ENCODE peak calls at places on chromosome 15, in seven cellular contexts. R, E, Q, U, N, B and C are unnamed samples. For H3K36me3, the result is how much of the 10 kb centered on the place peaks cover.

GRCh38 chr15:29805043-29805707 is 17.1 kb downstream of the TJP1 start:
- DNase-seq in R (peak), E (no peak), Q (no peak), U (no peak), N (peak), B (no peak), C (no peak)

GRCh38 chr15:98000249-98001203 is 40.0 kb downstream of the ARRDC4 start:
- DNase-seq in R (peak), E (no peak), Q (no peak), U (no peak), N (peak), B (no peak), C (no peak)

GRCh38 chr15:93420477-93420876 is 331.5 kb upstream of the RGMA start:
- DNase-seq in R (no peak), E (no peak), Q (no peak), U (no peak), N (no peak), B (no peak), C (no peak)

GRCh38 chr15:84832446-84833040 is 15.4 kb downstream of the ALPK3 start:
- DNase-seq in R (no peak), E (no peak), Q (no peak), U (no peak), N (no peak), B (no peak), C (no peak)

GRCh38 chr15:33358303-33358702 is 47.5 kb downstream of the RYR3 start:
- DNase-seq in R (peak), E (no peak), Q (no peak), U (no peak), N (no peak), B (no peak), C (no peak)

GRCh38 chr15:73325191-73325980 is 43.4 kb downstream of the HCN4 start:
- DNase-seq in R (no peak), E (peak), Q (peak), U (peak), N (no peak), B (no peak), C (no peak)

GRCh38 chr15:68821190-68821897 is 649 bp upstream of the ANP32A start:
- DNase-seq in R (no peak), E (no peak), Q (no peak), U (peak), N (peak), B (no peak), C (no peak)

GRCh38 chr15:29670266-29670665 is 152.0 kb downstream of the TJP1 start:
- DNase-seq in R (peak), E (no peak), Q (no peak), U (no peak), N (no peak), B (no peak), C (no peak)

GRCh38 chr15:60534051-60534450 is 55.1 kb upstream of the ICE2 start:
- DNase-seq in R (no peak), E (no peak), Q (no peak), U (no peak), N (no peak), B (no peak), C (no peak)

GRCh38 chr15:59335197-59335786 is 37.4 kb downstream of the MYO1E start:
- DNase-seq in R (peak), E (no peak), Q (no peak), U (no peak), N (no peak), B (no peak), C (no peak)

GRCh38 chr15:75454471-75455418 is 3.3 kb upstream of the SIN3A start:
- DNase-seq in R (peak), E (no peak), Q (peak), U (peak), N (no peak), B (peak), C (peak)

GRCh38 chr15:59741274-59741906 is 52.3 kb upstream of the BNIP2 start:
- DNase-seq in R (peak), E (no peak), Q (peak), U (no peak), N (peak), B (no peak), C (no peak)

GRCh38 chr15:43463998-43464397 is 29.0 kb downstream of the TP53BP1 start:
- DNase-seq in R (no peak), E (no peak), Q (no peak), U (no peak), N (no peak), B (no peak), C (no peak)

GRCh38 chr15:100114526-100114925 is 227.2 kb downstream of the ADAMTS17 start:
- DNase-seq in R (peak), E (no peak), Q (no peak), U (no peak), N (no peak), B (no peak), C (peak)

GRCh38 chr15:29821416-29822099 is 710 bp downstream of the TJP1 start:
- DNase-seq in R (peak), E (peak), Q (peak), U (no peak), N (peak), B (no peak), C (peak)

GRCh38 chr15:66654718-66655375 is 47.2 kb upstream of the SMAD6 start:
- DNase-seq in R (peak), E (no peak), Q (peak), U (no peak), N (no peak), B (peak), C (no peak)

GRCh38 chr15:35393403-35393802 is 152.6 kb downstream of the DPH6 start:
- DNase-seq in R (no peak), E (no peak), Q (no peak), U (no peak), N (peak), B (no peak), C (no peak)

GRCh38 chr15:85500060-85500708 is 119.8 kb downstream of the AKAP13 start:
- DNase-seq in R (no peak), E (no peak), Q (no peak), U (peak), N (no peak), B (no peak), C (no peak)

GRCh38 chr15:39672184-39672583 is 91.3 kb downstream of the THBS1 start:
- DNase-seq in R (no peak), E (no peak), Q (no peak), U (no peak), N (no peak), B (no peak), C (no peak)

GRCh38 chr15:22806156-22806555 is 19.7 kb downstream of the NIPA1 start:
- DNase-seq in R (no peak), E (peak), Q (no peak), U (no peak), N (no peak), B (no peak), C (no peak)

GRCh38 chr15:22961661-22962221 is 18.4 kb downstream of the CYFIP1 start:
- DNase-seq in R (peak), E (peak), Q (no peak), U (no peak), N (no peak), B (no peak), C (no peak)

GRCh38 chr15:68279779-68280745 is 2.5 kb downstream of the FEM1B start:
- DNase-seq in R (no peak), E (no peak), Q (no peak), U (no peak), N (no peak), B (no peak), C (no peak)

GRCh38 chr15:68795298-68795848 is 25.3 kb downstream of the ANP32A start:
- DNase-seq in R (peak), E (peak), Q (no peak), U (peak), N (peak), B (peak), C (peak)

GRCh38 chr15:40217166-40217785 is 21.6 kb upstream of the PAK6 start:
- DNase-seq in R (peak), E (no peak), Q (peak), U (peak), N (peak), B (peak), C (no peak)

GRCh38 chr15:22881739-22882440 is 43.4 kb downstream of the NIPA2 start:
- DNase-seq in R (no peak), E (no peak), Q (no peak), U (no peak), N (no peak), B (no peak), C (no peak)

GRCh38 chr15:49752517-49752916 is 131.7 kb downstream of the DTWD1 start:
- DNase-seq in R (no peak), E (no peak), Q (peak), U (no peak), N (no peak), B (no peak), C (no peak)

GRCh38 chr15:49747340-49747739 is 126.5 kb downstream of the DTWD1 start:
- DNase-seq in R (no peak), E (no peak), Q (peak), U (no peak), N (no peak), B (no peak), C (no peak)

DNA sequence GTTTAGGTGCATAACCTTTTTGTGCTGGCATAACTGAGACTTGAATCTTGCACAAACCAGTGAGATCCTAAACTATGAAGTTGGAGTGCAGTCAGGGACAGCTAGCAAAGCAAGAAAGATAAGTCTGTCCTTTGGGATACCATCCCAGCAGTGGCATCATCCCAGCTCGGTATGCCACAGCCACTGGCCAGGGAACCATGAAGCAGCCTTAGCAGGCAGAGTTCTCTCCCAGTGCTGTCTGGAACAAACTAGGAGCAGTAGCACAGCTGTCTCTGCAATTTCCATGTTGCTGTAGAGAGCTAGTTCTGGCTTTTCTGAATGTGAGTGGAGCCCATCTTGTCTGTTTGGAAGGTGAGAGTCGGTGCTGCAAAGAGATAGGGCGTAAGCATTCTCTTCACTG is 130.3 kb downstream of the DTWD1 start:
- DNase-seq in R (no peak), E (peak), Q (no peak), U (no peak), N (no peak), B (no peak), C (no peak)
- H3K36me3 ChIP-seq in R (under half), E (under half), Q (under half), U (under half), N (under half), B (under half), C (under half)

GRCh38 chr15:90879730-90880366 is 4.5 kb upstream of the FES start:
- DNase-seq in R (no peak), E (peak), Q (no peak), U (no peak), N (no peak), B (no peak), C (peak)
- H3K36me3 ChIP-seq in R (under half), E (under half), Q (half or more), U (under half), N (under half), B (under half), C (under half)

DNA sequence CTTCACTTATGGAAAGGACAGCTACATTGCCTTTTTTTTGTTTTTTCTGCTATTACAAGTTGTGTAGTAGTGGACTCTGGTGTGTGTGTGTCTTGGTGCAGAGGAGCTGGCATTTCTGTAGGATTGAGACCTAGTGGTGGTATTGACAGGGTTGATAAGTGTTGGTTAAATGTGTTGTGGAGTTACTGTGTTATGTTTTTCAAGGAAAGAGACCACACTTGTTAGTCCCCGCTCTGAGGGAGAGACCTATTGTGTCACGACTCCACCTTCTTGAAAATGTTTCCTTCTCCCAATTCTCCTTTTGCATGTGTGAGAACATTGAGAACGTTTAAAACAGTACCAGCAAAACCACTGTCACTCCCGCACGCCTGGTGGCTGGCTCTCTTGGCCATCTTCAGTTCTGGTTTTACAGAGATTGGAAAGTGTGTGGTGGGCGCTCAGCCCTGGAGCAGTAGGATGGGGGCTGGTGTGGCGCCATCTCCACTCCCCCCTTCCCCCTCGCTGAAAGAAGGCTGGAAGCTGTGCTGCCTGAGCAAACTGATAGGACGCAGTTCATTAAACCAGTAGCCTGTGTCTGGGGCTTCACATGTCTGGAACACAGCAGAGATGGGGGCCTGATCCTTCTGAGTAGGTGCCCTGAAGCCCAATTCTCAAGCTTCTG is 5.5 kb downstream of the KLF13 start:
- DNase-seq in R (no peak), E (no peak), Q (no peak), U (no peak), N (no peak), B (no peak), C (no peak)
- H3K36me3 ChIP-seq in R (under half), E (under half), Q (under half), U (under half), N (under half), B (under half), C (under half)

GRCh38 chr15:77482570-77482969 is 61.9 kb downstream of the HMG20A start:
- DNase-seq in R (peak), E (no peak), Q (no peak), U (no peak), N (no peak), B (no peak), C (no peak)

GRCh38 chr15:77480859-77481258 is 60.2 kb downstream of the HMG20A start:
- DNase-seq in R (no peak), E (no peak), Q (no peak), U (no peak), N (no peak), B (no peak), C (no peak)

GRCh38 chr15:77481670-77482069 is 61.0 kb downstream of the HMG20A start:
- DNase-seq in R (peak), E (no peak), Q (no peak), U (no peak), N (no peak), B (no peak), C (no peak)

GRCh38 chr15:77484994-77485393 is 64.3 kb downstream of the HMG20A start:
- DNase-seq in R (no peak), E (no peak), Q (no peak), U (no peak), N (no peak), B (no peak), C (no peak)

DNA sequence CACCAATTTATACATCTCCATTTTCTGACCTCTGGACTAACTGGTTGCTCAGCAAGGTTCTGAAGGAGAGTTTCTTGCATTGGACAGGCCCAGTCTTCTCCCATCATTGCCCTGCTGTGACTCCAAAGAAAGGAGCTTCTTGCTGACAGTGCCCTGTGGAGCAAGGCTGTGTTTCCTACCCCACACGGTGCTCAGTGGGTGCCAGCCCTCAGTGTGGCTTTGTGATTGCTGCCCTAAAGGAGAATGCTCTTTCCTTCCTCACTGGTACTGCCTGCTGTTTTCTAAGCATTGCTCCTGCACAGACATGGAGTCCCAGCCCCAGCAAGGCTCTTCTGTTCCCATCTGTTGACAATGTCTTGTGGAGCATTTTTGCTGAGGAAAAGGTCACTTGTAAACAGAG is 62.7 kb downstream of the HMG20A start:
- DNase-seq in R (no peak), E (no peak), Q (no peak), U (no peak), N (no peak), B (no peak), C (no peak)
- H3K36me3 ChIP-seq in R (under half), E (under half), Q (half or more), U (half or more), N (under half), B (under half), C (under half)

DNA sequence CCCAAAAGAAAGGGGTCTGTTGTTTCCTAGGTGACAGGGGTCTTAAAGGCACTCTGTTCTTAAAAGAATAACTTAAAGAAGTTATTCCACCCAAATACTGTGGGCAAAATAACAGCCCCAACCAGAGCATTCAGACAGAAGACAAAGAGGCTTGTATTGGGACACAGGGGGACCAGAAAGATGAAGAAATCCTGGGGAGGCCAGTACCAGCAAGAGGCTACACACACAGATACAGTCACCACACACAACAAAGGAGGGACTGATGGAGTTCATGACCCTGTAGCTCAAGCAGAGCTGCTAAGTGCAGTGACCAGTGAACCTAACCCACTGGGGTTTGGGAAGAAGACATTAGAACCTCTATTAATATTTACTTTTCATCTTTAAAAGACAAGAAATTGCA is 59.0 kb downstream of the MTHFS start:
- DNase-seq in R (no peak), E (no peak), Q (no peak), U (no peak), N (no peak), B (no peak), C (no peak)
- H3K36me3 ChIP-seq in R (under half), E (under half), Q (under half), U (under half), N (under half), B (under half), C (under half)

DNA sequence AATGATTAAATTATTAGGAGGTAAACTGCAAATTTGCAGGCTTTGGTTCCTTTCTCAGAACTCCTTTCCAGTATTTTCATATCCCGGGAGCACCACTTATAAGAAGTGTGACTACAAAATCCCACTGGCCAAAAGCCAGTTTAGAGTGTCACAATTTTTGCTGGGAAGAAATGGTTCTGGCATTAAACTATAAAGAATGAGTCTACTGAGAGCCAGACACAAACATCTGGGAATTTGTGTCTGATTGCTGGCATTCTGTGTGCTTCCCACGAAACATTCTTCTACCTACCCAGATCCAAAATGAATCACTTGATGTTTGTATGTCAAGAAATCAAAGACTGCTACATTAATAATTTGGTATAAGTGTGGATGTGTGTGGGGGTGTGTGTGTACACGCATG is 82.8 kb downstream of the DUT start:
- DNase-seq in R (peak), E (no peak), Q (no peak), U (no peak), N (no peak), B (no peak), C (peak)
- H3K36me3 ChIP-seq in R (under half), E (under half), Q (under half), U (under half), N (under half), B (under half), C (under half)

GRCh38 chr15:52673312-52673711 is 5.9 kb downstream of the ATOSA start:
- DNase-seq in R (no peak), E (no peak), Q (no peak), U (no peak), N (no peak), B (no peak), C (no peak)
- H3K36me3 ChIP-seq in R (under half), E (under half), Q (under half), U (half or more), N (under half), B (under half), C (under half)

GRCh38 chr15:37041836-37042235 is 58.5 kb downstream of the MEIS2 start:
- DNase-seq in R (no peak), E (no peak), Q (no peak), U (no peak), N (no peak), B (no peak), C (no peak)

GRCh38 chr15:37041042-37041441 is 59.3 kb downstream of the MEIS2 start:
- DNase-seq in R (no peak), E (no peak), Q (no peak), U (no peak), N (no peak), B (no peak), C (no peak)

GRCh38 chr15:37045859-37046318 is 54.5 kb downstream of the MEIS2 start:
- DNase-seq in R (no peak), E (no peak), Q (no peak), U (no peak), N (no peak), B (no peak), C (no peak)

GRCh38 chr15:37046876-37047614 is 53.3 kb downstream of the MEIS2 start:
- DNase-seq in R (peak), E (no peak), Q (no peak), U (no peak), N (no peak), B (no peak), C (no peak)

GRCh38 chr15:37045241-37045640 is 55.1 kb downstream of the MEIS2 start:
- DNase-seq in R (no peak), E (no peak), Q (no peak), U (no peak), N (no peak), B (no peak), C (no peak)
- H3K36me3 ChIP-seq in R (under half), E (under half), Q (half or more), U (under half), N (under half), B (under half), C (under half)